ENCODE peak calls at places on chromosomes 1 and 21, in eight cellular contexts. Y is MM.1S, X is epithelial cell of prostate, L is amniotic stem cell, G is progenitor cell of endocrine pancreas, U is GM23248, S is OCI-M1, A is H9. T is an unnamed sample.

GRCh38 chr21:37172646-37173045 is 94.5 kb downstream of the VPS26C start:
- DNase-seq in Y (no peak), X (no peak), L (no peak), G (no peak), U (no peak), S (no peak), A (no peak), T (no peak)

GRCh38 chr21:44778094-44778493 is 23.5 kb downstream of the UBE2G2 start:
- DNase-seq in Y (no peak), X (no peak), L (no peak), G (no peak), U (no peak), S (peak), A (no peak), T (no peak)

GRCh38 chr1:86972262-86972661 is 57.8 kb downstream of the HS2ST1 start:
- DNase-seq in Y (no peak), X (no peak), L (no peak), G (no peak), U (no peak), S (no peak), A (no peak), T (no peak)

GRCh38 chr21:41112740-41113692 is 54.9 kb upstream of the BACE2 start:
- DNase-seq in Y (peak), X (peak), L (peak), G (no peak), U (peak), S (peak), A (peak), T (peak)

GRCh38 chr1:31372051-31372450 is 825 bp downstream of the FABP3 start:
- DNase-seq in Y (no peak), X (no peak), L (no peak), G (no peak), U (no peak), S (no peak), A (no peak), T (no peak)

GRCh38 chr1:168408531-168409242 is 128.0 kb downstream of the TBX19 start:
- DNase-seq in Y (peak), X (peak), L (no peak), G (no peak), U (peak), S (peak), A (no peak), T (no peak)

GRCh38 chr1:201488817-201489581 is 17.9 kb downstream of the CSRP1 start:
- DNase-seq in Y (no peak), X (no peak), L (peak), G (no peak), U (peak), S (peak), A (no peak), T (no peak)

GRCh38 chr1:162285149-162285561 is 91.5 kb downstream of the SPATA46 start:
- DNase-seq in Y (peak), X (peak), L (no peak), G (no peak), U (no peak), S (no peak), A (no peak), T (no peak)

GRCh38 chr1:179794146-179794545 is 51.1 kb downstream of the FAM163A start:
- DNase-seq in Y (no peak), X (no peak), L (no peak), G (no peak), U (no peak), S (no peak), A (no peak), T (no peak)

GRCh38 chr1:114716304-114717158 is at the start of gene NRAS:
- DNase-seq in Y (peak), X (no peak), L (peak), G (peak), U (peak), S (peak), A (peak), T (peak)

GRCh38 chr1:8836228-8836627 is 18.8 kb upstream of the RERE start:
- DNase-seq in Y (no peak), X (no peak), L (no peak), G (no peak), U (peak), S (no peak), A (no peak), T (no peak)

GRCh38 chr1:26401891-26402290 is 8.7 kb upstream of the LIN28A start:
- DNase-seq in Y (no peak), X (no peak), L (no peak), G (no peak), U (no peak), S (no peak), A (no peak), T (no peak)

GRCh38 chr1:7592120-7592798 is 178.8 kb upstream of the VAMP3 start:
- DNase-seq in Y (no peak), X (no peak), L (no peak), G (no peak), U (no peak), S (no peak), A (no peak), T (no peak)

GRCh38 chr1:226763741-226764264 is 24.7 kb upstream of the ITPKB start:
- DNase-seq in Y (peak), X (peak), L (peak), G (no peak), U (peak), S (no peak), A (peak), T (peak)

GRCh38 chr21:34771512-34772028 is 102.8 kb downstream of the CLIC6 start:
- DNase-seq in Y (no peak), X (peak), L (no peak), G (no peak), U (peak), S (peak), A (no peak), T (no peak)

GRCh38 chr1:28449904-28450303 is 55.9 kb upstream of the RCC1 start:
- DNase-seq in Y (peak), X (no peak), L (peak), G (no peak), U (peak), S (peak), A (no peak), T (no peak)

GRCh38 chr21:39504230-39504629 is 52.5 kb downstream of the SH3BGR start:
- DNase-seq in Y (no peak), X (no peak), L (no peak), G (no peak), U (no peak), S (no peak), A (no peak), T (no peak)

GRCh38 chr1:210089848-210090247 is 142.7 kb upstream of the SERTAD4 start:
- DNase-seq in Y (peak), X (no peak), L (no peak), G (no peak), U (peak), S (peak), A (no peak), T (no peak)

GRCh38 chr1:27360159-27361043 is 6.4 kb downstream of the MAP3K6 start:
- DNase-seq in Y (no peak), X (no peak), L (no peak), G (no peak), U (no peak), S (no peak), A (peak), T (no peak)

GRCh38 chr1:221517961-221518360 is 223.9 kb downstream of the DUSP10 start:
- DNase-seq in Y (no peak), X (peak), L (no peak), G (no peak), U (peak), S (peak), A (no peak), T (no peak)

GRCh38 chr1:111615874-111616715 is 3.5 kb upstream of the RAP1A start:
- DNase-seq in Y (peak), X (no peak), L (no peak), G (no peak), U (no peak), S (peak), A (no peak), T (no peak)

GRCh38 chr1:157193219-157193618 is 55.0 kb upstream of the ETV3 start:
- DNase-seq in Y (no peak), X (no peak), L (no peak), G (no peak), U (no peak), S (no peak), A (no peak), T (no peak)

GRCh38 chr1:35288761-35289160 is 20.3 kb downstream of the ZMYM4 start:
- DNase-seq in Y (no peak), X (no peak), L (peak), G (no peak), U (peak), S (no peak), A (no peak), T (no peak)

GRCh38 chr21:29578306-29578705 is 279.6 kb downstream of the BACH1 start:
- DNase-seq in Y (no peak), X (no peak), L (no peak), G (no peak), U (no peak), S (no peak), A (no peak), T (no peak)

GRCh38 chr1:153348511-153349362 is at the start of gene PGLYRP4:
- DNase-seq in Y (no peak), X (no peak), L (no peak), G (no peak), U (no peak), S (no peak), A (peak), T (no peak)

GRCh38 chr1:17597651-17598050 is 58.2 kb downstream of the ARHGEF10L start:
- DNase-seq in Y (no peak), X (no peak), L (no peak), G (no peak), U (no peak), S (no peak), A (no peak), T (no peak)

GRCh38 chr1:106998431-106999002 is 58.0 kb upstream of the PRMT6 start:
- DNase-seq in Y (no peak), X (peak), L (no peak), G (no peak), U (no peak), S (no peak), A (no peak), T (no peak)

GRCh38 chr1:68104155-68104554 is 53.7 kb upstream of the DIRAS3 start:
- DNase-seq in Y (no peak), X (no peak), L (no peak), G (no peak), U (peak), S (no peak), A (no peak), T (no peak)

GRCh38 chr1:168127493-168127892 is 9.2 kb downstream of the GPR161 start:
- DNase-seq in Y (no peak), X (no peak), L (no peak), G (no peak), U (no peak), S (no peak), A (no peak), T (no peak)

GRCh38 chr1:76568839-76569238 is 298.4 kb upstream of the ST6GALNAC5 start:
- DNase-seq in Y (no peak), X (no peak), L (no peak), G (no peak), U (no peak), S (no peak), A (no peak), T (peak)

GRCh38 chr1:245091818-245092637 is 62.8 kb upstream of the KIF26B start:
- DNase-seq in Y (no peak), X (peak), L (peak), G (no peak), U (peak), S (no peak), A (no peak), T (no peak)

GRCh38 chr1:179709841-179710329 is 33.2 kb upstream of the FAM163A start:
- DNase-seq in Y (peak), X (no peak), L (no peak), G (no peak), U (peak), S (no peak), A (no peak), T (no peak)

GRCh38 chr1:168180148-168180524 is 1.4 kb downstream of the TIPRL start:
- DNase-seq in Y (no peak), X (no peak), L (no peak), G (no peak), U (no peak), S (peak), A (no peak), T (no peak)

GRCh38 chr1:119964673-119965363 is 68.5 kb upstream of the ADAM30 start:
- DNase-seq in Y (no peak), X (no peak), L (no peak), G (no peak), U (peak), S (no peak), A (no peak), T (peak)

GRCh38 chr21:14581902-14582457 is 35.9 kb upstream of the SAMSN1 start:
- DNase-seq in Y (no peak), X (no peak), L (no peak), G (no peak), U (no peak), S (peak), A (no peak), T (no peak)

GRCh38 chr1:4730078-4730477 is 75.7 kb downstream of the AJAP1 start:
- DNase-seq in Y (no peak), X (no peak), L (no peak), G (no peak), U (no peak), S (no peak), A (no peak), T (no peak)

GRCh38 chr1:109089242-109090015 is 1.1 kb upstream of the TMEM167B start:
- DNase-seq in Y (peak), X (no peak), L (no peak), G (no peak), U (peak), S (peak), A (peak), T (no peak)

GRCh38 chr1:245771521-245772281 is 616.9 kb downstream of the KIF26B start:
- DNase-seq in Y (no peak), X (peak), L (peak), G (no peak), U (peak), S (no peak), A (no peak), T (peak)

GRCh38 chr1:241443561-241443960 is 76.0 kb downstream of the FH start:
- DNase-seq in Y (no peak), X (no peak), L (no peak), G (no peak), U (no peak), S (no peak), A (no peak), T (no peak)